ENCODE peak calls at places on chromosome 11, in five cellular contexts. R is mammary epithelial cell, B is GM23338, W is PC-3, F is PC-9. N is an unnamed sample.

GRCh38 chr11:60985991-60986915 is 14.8 kb downstream of the CD6 start:
- DNase-seq in F (peak), B (no peak), R (peak), W (peak), N (peak)

GRCh38 chr11:14500181-14500651 is 605 bp upstream of the COPB1 start:
- DNase-seq in B (peak), F (peak), R (peak), W (peak), N (no peak)

GRCh38 chr11:134615041-134615615 is 203.1 kb upstream of the B3GAT1 start:
- DNase-seq in F (no peak), W (no peak), R (no peak), B (no peak), N (no peak)

GRCh38 chr11:121550247-121551132 is 97.7 kb upstream of the SORL1-AS1 start:
- DNase-seq in F (no peak), B (no peak), W (no peak), R (peak), N (no peak)

GRCh38 chr11:124415356-124415923 is 9.2 kb downstream of the OR8B4 start:
- DNase-seq in B (peak), W (peak), R (no peak), F (no peak), N (no peak)

GRCh38 chr11:67504950-67505561 is at the start of gene PITPNM1:
- DNase-seq in R (peak), W (peak), B (peak), F (peak), N (no peak)

GRCh38 chr11:21511835-21512440 is 680.9 kb upstream of the ANO5 start:
- DNase-seq in W (peak), B (peak), F (peak), R (peak), N (peak)

GRCh38 chr11:73140213-73141030 is 1.7 kb downstream of the FCHSD2 start:
- DNase-seq in B (peak), R (peak), F (no peak), W (peak), N (no peak)

GRCh38 chr11:45580399-45580798 is 85.0 kb downstream of the CHST1 start:
- DNase-seq in W (peak), R (peak), B (peak), F (no peak), N (no peak)

GRCh38 chr11:114092953-114093352 is 33.4 kb downstream of the ZBTB16 start:
- DNase-seq in R (no peak), F (no peak), B (no peak), W (no peak), N (no peak)

GRCh38 chr11:114090225-114090624 is 30.7 kb downstream of the ZBTB16 start:
- DNase-seq in F (no peak), B (no peak), W (no peak), R (no peak), N (no peak)

GRCh38 chr11:114092478-114092877 is 33.0 kb downstream of the ZBTB16 start:
- DNase-seq in B (no peak), W (no peak), R (no peak), F (no peak), N (no peak)

GRCh38 chr11:114090976-114091375 is 31.5 kb downstream of the ZBTB16 start:
- DNase-seq in B (no peak), W (no peak), R (no peak), F (no peak), N (no peak)

GRCh38 chr11:114091791-114092397 is 32.4 kb downstream of the ZBTB16 start:
- DNase-seq in R (no peak), B (no peak), F (no peak), W (no peak), N (no peak)
- TF ChIP-seq EZH2 in R (no peak), B (no peak), F (no peak), W (no peak), N (no peak)

DNA sequence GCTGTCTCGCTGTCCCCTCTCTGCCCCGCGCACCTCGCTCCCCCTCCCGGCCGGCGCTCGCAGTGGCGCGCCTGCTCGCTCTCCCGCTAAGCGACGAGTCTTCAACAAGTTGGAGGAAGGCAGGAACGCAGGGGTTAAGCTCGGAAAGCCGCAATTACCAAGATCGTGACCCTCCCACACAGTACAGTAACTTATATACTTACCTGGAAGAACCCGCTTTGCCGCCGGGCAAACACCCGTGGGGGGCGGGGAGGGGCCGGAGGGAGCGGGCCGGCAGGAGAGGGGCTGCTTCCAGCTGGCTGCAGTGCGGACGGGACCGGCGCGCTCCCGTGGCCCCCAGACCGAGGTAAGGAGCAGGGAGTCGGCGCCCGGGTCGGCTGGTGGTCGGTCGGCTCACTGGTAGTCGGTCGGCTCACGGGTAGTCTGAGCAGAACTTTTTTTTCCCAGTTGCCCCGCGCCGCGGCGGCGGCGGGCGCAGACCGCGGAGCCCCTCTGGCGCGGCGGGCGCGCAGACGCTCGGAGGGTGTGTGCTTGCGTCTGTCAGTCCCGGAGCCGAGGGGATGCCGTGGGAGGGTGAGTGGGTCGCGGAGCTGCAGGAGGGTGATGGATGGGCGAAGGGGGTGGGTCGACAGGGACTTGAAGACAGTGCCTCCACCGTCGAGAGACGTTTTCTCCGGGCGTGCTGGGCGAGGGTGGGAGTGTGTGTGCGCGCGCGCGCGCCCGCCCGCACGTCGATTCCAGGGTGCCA is 101.2 kb upstream of the HSD17B12 start:
- DNase-seq in F (peak), W (peak), R (peak), B (peak), N (no peak)
- TF ChIP-seq EZH2 in F (peak), W (no peak), R (no peak), B (peak), N (peak)

GRCh38 chr11:44310198-44310455 is 188 bp upstream of the ALX4 start:
- DNase-seq in F (no peak), R (no peak), W (no peak), B (no peak), N (no peak)

GRCh38 chr11:44307340-44308099 is 2.4 kb downstream of the ALX4 start:
- DNase-seq in B (no peak), W (no peak), F (no peak), R (no peak), N (no peak)

GRCh38 chr11:44308256-44308922 is 1.6 kb downstream of the ALX4 start:
- DNase-seq in B (no peak), W (no peak), F (no peak), R (no peak), N (no peak)

GRCh38 chr11:44309483-44310197 is at the start of gene ALX4:
- DNase-seq in R (peak), F (no peak), B (peak), W (peak), N (no peak)

DNA sequence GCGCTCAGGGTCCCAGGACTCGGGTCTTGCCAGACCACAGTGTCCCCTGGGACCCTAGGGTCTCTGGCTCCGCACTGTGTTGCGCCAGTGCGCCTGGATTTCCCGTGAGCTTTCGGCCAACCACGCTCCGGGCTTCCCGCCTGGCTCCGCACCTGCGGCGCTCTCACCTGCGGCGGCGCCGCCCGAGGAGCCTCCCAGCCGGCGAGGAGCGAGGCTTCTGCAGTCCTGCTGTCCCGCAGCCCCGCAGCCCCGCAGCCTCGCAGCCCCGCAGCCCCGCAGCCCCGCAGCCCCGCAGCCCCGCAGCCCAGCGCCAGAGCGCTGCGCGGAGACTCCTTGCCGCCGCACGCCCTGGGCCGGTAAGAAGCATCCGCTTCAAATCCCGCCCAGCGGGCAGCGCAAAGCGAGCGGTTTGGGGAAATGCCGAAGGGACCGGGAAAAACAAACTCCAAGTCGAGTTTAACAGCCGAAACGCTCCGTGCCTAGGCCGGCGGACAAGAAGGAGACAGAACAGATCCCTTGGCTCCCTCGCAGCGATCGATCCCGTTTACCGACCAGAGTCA is 936 bp downstream of the ALX4 start:
- DNase-seq in F (no peak), W (no peak), R (no peak), B (no peak), N (no peak)
- TF ChIP-seq EZH2 in F (no peak), W (no peak), R (peak), B (no peak), N (no peak)

GRCh38 chr11:70712471-70712870 is 314.1 kb downstream of the CTTN start:
- DNase-seq in W (no peak), B (peak), F (no peak), R (no peak), N (no peak)

GRCh38 chr11:70711095-70711910 is 313.0 kb downstream of the CTTN start:
- DNase-seq in F (no peak), W (no peak), R (no peak), B (no peak), N (no peak)

GRCh38 chr11:70713436-70713835 is 315.1 kb downstream of the CTTN start:
- DNase-seq in W (no peak), F (no peak), B (no peak), R (no peak), N (no peak)

GRCh38 chr11:70710192-70710965 is 312.1 kb downstream of the CTTN start:
- DNase-seq in B (no peak), R (no peak), W (no peak), F (no peak), N (no peak)

DNA sequence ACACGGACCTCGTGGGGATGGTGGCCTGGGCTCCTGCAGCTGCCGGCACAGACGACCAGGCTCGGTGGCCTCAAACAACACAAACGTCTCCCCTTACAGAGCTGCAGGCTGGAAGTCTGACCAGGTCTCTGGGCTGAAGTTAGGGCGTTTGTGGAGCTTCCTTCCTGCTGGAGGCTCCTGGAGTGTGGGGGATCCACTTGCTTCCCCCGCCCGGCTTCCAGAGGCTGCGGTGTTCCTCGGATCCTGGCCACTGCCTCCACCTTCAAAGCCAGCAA is 313.5 kb downstream of the CTTN start:
- DNase-seq in B (no peak), R (no peak), F (no peak), W (no peak), N (no peak)
- TF ChIP-seq EZH2 in B (no peak), R (no peak), F (no peak), W (no peak), N (no peak)

GRCh38 chr11:69635804-69636511 is 5.0 kb upstream of the CCND1 start:
- DNase-seq in W (no peak), R (no peak), B (no peak), F (no peak), N (no peak)

GRCh38 chr11:69637601-69637955 is 3.4 kb upstream of the CCND1 start:
- DNase-seq in R (no peak), W (no peak), F (no peak), B (peak), N (no peak)

GRCh38 chr11:69636512-69636866 is 4.5 kb upstream of the CCND1 start:
- DNase-seq in F (peak), W (peak), B (peak), R (no peak), N (no peak)

GRCh38 chr11:69637956-69638871 is 2.7 kb upstream of the CCND1 start:
- DNase-seq in W (peak), F (peak), R (peak), B (peak), N (no peak)

DNA sequence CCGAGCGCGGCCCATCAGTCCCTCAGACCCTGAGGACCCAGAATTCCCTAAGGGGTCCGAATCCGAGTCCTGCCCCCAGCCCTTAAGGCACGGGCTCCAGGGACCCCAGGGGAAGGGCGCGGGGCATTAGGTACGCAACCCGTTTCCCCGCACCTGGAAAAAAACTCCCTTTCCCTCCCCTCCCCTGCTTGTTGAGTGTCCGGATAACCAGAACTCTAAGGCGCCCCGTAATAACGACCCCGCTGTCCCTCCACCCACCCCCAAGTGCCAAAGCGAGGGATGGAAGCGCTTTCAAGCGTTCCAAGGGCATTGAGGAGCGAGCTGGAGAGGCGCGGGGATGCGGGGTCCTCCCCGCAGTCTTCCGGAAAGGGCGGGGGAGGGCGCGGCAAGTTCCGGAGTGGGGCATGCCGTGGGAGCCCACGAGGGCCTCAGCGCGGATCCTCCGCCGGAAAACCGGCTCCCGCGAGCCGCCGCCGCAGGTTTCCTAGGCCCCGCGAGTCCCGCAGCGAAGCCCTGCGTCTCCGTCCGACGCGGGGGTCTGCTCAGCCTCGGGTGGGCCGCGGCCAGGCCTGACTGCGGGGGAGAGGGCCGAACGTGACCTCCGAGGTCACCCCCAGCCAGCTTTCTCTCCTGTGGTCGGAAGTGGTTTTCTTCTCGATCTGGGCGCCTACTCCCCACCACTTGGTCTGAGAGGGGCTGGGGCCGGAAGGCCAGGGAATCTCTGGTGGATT is 3.9 kb upstream of the CCND1 start:
- DNase-seq in W (no peak), R (no peak), B (peak), F (no peak), N (no peak)
- TF ChIP-seq EZH2 in W (no peak), R (no peak), B (no peak), F (no peak), N (peak)

DNA sequence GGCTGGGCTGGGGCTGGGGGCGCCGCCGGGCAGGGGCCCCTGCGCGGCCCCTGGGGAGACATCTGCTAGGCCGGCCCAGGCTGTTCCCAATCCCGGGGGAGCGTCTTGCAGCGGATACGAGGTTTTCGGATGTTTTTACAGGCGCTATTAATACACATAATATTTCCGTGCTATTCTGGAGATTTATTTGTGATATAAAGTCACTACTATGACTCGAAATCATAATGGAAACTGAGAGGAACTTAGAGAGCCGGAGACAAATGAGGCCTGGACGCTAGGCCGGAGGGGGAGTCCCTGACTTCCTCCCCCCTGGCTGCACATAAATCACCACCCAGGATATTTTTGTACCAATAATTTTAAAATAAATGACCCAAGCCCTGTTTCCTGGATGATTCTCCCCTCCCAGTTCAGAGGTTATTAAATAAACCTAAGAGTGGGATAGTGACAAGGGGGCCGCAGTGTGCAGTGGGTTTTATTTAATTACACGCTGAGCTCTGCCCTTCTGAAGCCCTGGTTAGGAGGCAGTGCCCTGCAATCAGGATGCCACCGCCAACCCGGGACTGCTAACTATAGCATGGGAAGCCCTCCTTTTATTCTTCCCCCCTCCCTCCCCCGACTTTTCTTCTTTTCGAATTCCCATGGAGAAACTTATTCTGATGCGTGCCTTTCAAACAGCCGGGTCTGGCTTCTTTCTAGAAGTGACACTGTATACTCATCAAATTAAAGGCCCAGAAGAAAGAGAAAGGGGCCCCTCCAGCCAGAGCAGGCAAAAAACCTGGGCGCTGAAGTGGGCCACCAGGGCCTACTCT is 91.5 kb upstream of the ANO1 start:
- DNase-seq in F (no peak), W (no peak), B (peak), R (no peak), N (no peak)
- TF ChIP-seq EZH2 in F (no peak), W (no peak), B (no peak), R (no peak), N (no peak)

DNA sequence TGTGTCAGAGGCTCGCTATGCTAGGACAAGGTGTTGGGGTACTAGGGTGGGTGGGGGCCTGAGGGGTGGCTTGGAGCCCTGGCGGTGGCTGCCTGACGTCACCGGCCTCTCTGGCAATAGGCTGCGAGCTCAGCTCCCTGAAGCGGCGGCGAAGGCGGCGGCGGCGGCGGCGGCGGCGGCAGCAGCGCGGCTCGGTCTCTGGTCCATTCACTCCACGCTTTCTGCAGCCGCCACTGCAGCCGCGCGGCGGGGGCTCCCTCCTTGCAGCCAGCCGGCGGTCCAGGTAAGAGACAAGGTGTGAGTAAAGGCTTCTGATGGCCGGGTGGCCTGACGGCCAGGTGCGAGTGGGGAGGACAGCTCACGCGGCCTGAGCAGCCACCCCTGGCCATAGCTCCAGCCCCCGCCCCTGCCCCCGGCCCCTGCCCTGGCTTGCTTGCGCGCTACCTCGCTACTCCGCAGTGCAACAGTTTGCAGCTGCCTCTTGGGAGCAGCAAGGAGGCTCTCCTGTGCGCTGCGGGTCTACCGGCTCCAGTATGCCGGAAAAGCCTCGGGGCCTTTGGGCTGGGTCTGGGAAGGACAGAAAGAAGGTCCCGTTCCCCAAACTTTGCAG is at the start of gene C11orf87:
- DNase-seq in W (no peak), F (no peak), B (peak), R (no peak), N (no peak)
- TF ChIP-seq EZH2 in W (no peak), F (no peak), B (no peak), R (no peak), N (no peak)

DNA sequence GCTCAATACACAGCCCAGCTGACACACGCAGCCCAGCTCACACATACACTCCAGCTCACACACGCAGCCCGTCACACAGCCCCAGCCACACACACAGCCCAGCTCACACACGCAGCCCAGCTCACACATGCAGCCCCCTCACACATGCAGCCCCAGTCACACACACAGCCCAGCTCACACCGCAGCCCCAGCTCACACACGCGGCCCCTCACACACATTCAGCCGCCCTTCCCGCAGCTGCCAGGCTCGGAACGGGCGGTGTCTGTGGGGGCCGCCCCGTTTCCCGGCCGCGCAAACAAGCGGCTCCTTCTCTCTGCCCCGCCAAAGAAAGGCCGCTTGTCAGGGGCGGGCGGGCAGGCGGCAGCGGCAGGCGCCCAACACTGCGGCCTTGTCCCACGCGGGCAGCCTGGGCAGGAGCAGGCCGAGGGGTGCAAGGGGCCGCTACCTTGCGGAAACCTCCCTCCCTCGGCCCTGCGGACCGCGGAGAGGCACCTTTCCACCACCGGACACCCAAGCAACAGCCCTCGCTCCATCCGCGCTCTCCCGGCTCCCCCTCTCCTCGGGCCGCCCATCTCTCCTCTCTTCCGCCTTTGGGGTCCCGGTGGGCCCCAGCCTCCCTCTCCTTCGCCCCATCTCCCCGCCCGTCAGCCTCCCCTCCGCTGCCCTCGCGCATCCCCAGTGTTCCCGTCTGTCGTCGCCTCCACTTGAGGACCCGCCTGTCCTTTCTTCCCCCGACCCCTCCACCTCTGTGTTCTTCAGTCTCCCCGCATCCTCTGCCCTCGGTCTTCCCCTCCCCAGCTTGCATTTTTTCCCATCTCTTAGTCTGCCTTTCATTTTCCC is 2.2 kb downstream of the PHLDB1 start:
- DNase-seq in R (no peak), W (no peak), B (peak), F (no peak), N (no peak)
- TF ChIP-seq EZH2 in R (no peak), W (no peak), B (peak), F (no peak), N (no peak)